ENCODE peak calls at places on chromosomes 1 and 21, in six cellular contexts. Z is CD8-positive, alpha-beta T cell; W is transverse colon; P is fibroblast of lung; Q is MM.1S; S is left ventricle myocardium inferior. A is an unnamed sample. For H3K4me1, the result is how much of the 10 kb centered on the place peaks cover.

GRCh38 chr1:15876357-15876756 is 28.9 kb downstream of the SPEN start:
- DNase-seq in S (no peak), Z (no peak), Q (no peak), W (no peak), P (no peak), A (peak)

GRCh38 chr1:101410048-101410878 is 173.4 kb downstream of the S1PR1 start:
- DNase-seq in P (no peak), W (no peak), S (no peak), Q (no peak), Z (no peak), A (no peak)

GRCh38 chr1:180889325-180889724 is 23.4 kb upstream of the KIAA1614 start:
- DNase-seq in W (no peak), P (no peak), Q (no peak), S (no peak), Z (no peak), A (no peak)

GRCh38 chr1:75514270-75514669 is 96.6 kb downstream of the SLC44A5 start:
- DNase-seq in S (no peak), Z (no peak), P (peak), W (no peak), Q (no peak), A (no peak)

GRCh38 chr21:45403825-45404725 is 890 bp upstream of the COL18A1 start:
- DNase-seq in S (peak), W (peak), Q (no peak), P (peak), Z (no peak), A (peak)

GRCh38 chr1:204503122-204503912 is 8.7 kb upstream of the PIK3C2B start:
- DNase-seq in W (no peak), Z (no peak), S (no peak), Q (peak), P (peak), A (no peak)

GRCh38 chr1:1923681-1924000 is 4.6 kb upstream of the TMEM52 start:
- DNase-seq in P (no peak), Z (no peak), S (no peak), W (peak), Q (no peak), A (no peak)

GRCh38 chr1:6969106-6969505 is 183.9 kb downstream of the CAMTA1 start:
- DNase-seq in Z (no peak), P (peak), S (no peak), W (no peak), Q (no peak), A (peak)

GRCh38 chr1:173409613-173410012 is 67.5 kb upstream of the PRDX6 start:
- DNase-seq in Z (no peak), Q (no peak), S (peak), P (peak), W (peak), A (peak)

DNA sequence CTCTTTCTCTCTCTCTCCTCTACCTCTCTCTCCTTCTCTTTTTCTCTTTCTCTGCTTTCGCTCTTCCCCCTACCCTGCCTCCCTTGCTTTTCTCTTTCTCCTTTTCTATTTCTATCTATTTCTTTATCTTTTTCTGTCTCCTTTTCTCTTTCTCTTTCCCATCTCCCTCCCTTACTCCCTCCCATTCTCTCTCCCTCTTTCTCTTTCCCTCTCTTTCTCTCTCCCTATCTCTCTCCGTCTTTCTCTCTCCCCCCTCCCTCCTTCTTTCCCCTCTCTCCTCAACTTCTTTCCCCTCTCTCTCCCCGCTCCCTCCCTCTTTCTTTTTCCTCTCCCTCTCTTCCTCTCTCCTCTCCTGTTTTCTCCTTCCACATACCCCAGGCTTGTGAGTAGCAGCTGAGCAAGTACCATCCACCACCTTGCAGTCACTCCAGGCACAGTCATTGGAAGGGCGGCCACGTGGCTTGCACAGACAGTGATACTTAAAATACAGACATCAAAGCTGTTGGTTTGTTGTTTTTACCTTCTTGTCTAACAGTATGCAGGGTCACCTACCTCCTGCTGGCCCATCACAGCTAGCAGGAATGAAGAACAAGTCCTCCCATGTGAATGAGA is 209.1 kb upstream of the COA6 start:
- DNase-seq in S (no peak), P (no peak), Z (no peak), Q (no peak), W (no peak), A (no peak)
- H3K4me3 ChIP-seq in S (no peak), P (no peak), Z (no peak), Q (no peak), W (no peak), A (no peak)

GRCh38 chr1:64900916-64901315 is 65.4 kb downstream of the JAK1 start:
- DNase-seq in W (no peak), Z (no peak), Q (no peak), P (no peak), S (no peak), A (no peak)
- H3K4me1 ChIP-seq in W (under half), Z (under half), Q (under half), P (under half), S (half or more), A (under half)

GRCh38 chr1:147648933-147649332 is 21.4 kb downstream of the ACP6 start:
- DNase-seq in Q (no peak), Z (no peak), S (no peak), W (no peak), P (no peak), A (no peak)
- TF ChIP-seq CTCF in Q (no peak), Z (no peak), S (no peak), W (no peak), P (no peak), A (no peak)

GRCh38 chr1:156908541-156908940 is 11.9 kb upstream of the LRRC71 start:
- DNase-seq in W (no peak), P (no peak), Q (no peak), Z (no peak), S (no peak), A (no peak)
- H3K4me3 ChIP-seq in W (no peak), P (no peak), Q (no peak), Z (no peak), S (peak), A (no peak)

DNA sequence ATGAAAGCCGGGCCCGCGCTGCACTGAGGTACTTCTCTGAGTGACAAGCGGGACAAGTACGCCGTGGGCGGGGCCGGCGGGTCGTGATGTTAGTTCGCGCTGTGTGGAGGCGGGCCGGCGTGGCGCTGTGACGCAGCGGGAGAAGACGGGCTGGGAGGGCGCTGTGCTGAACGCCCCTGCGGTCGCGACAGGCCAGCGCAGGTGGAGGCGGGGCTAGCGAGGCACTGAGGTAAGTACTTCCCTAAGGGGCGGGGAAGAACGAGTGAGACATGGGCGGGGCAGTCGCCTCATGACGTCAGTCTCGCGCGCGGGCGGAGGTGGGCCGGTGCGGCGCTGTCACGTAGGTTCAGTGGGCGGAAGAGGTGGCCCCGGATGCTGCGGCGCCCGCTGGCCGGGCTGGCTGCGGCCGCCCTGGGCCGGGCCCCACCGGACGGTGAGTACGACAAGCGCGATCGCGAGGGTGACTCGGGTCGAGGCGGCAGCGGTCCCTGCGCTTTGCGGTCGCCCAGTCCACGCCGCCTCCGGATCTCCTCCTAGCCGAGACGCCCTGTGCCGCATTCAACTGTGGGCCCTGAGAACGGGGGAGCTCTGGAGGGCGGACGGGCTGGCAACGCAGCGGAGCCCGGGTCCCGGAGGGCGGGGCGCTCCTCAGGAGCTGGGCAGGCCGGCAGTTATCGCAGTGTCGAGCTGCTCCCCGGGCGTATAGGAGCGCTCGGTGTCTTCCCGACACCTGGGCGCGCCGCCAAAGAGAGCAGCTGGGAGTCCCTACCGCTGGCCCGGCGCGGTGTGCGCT is at the start of gene GUK1:
- DNase-seq in W (peak), P (peak), S (peak), Z (peak), Q (peak), A (peak)
- H3K4me1 ChIP-seq in W (under half), P (under half), S (half or more), Z (under half), Q (under half), A (under half)

DNA sequence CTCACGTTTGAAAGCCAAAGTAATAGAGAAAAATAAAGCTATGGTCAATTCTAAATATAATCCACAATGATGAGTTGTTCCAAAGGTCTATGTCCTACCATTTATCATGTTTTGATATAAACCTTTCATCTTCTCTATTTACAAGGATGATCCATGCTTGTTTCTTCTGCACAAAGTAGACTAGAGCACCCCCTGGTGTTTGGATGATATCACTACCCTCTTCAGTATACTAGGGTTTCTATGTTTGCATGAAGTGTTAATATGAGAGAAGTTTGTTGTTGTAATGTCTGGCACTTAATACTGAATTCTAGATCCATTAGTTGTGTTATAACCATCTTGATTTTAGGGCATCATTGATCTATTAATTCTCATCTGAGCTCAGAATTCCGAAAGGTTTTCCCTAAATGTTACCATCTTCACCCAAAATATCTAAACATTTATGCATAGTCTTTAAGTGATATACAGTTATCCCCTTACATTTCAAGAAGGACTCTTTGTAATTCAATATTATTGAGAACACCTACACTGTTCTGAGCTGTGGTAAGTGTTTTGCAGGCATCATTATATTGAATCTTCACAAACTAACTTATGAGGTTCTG is 21.1 kb downstream of the CLDN8 start:
- DNase-seq in W (no peak), Q (peak), Z (no peak), P (no peak), S (no peak), A (no peak)
- TF ChIP-seq CTCF in W (peak), Q (peak), Z (no peak), P (peak), S (peak), A (peak)

GRCh38 chr1:17596186-17596585 is 56.7 kb downstream of the ARHGEF10L start:
- DNase-seq in S (no peak), P (no peak), W (peak), Q (no peak), Z (no peak), A (no peak)
- H3K4me3 ChIP-seq in S (no peak), P (no peak), W (no peak), Q (no peak), Z (no peak), A (no peak)

DNA sequence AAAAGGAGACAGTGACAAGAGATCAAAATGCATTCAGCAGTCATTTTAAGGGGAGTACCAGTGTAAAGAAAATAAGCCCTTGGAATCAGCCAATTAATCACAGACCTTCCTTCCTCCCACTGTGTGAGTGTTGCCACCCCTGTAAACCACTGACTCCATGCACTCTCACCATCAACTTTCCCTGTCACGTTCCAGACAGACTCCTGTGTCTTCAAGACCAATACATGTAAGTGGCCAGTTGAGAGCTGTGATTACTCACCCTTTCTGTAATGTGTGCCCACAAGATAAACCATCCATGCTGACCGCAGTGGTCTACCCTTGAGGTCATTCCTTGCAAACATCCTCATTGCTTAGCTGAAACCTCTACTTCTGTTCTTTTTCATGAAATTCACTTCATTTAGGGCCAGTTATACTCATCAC is 135.9 kb upstream of the HOOK1 start:
- DNase-seq in S (no peak), Q (no peak), W (no peak), P (peak), Z (no peak), A (peak)
- H3K4me1 ChIP-seq in S (under half), Q (under half), W (under half), P (under half), Z (under half), A (under half)